ENCODE peak calls at places on chromosomes 6 and 20, in nine cellular contexts. D is OCI-LY7, R is adrenal gland, Y is A549, V is right atrium auricular region, B is Panc1, G is cardiac muscle cell, F is heart right ventricle, H is neuronal stem cell. Z is an unnamed sample.

GRCh38 chr6:31836676-31837611 is 9.4 kb downstream of the HSPA1B start:
- DNase-seq in B (no peak), H (no peak), Y (no peak), D (peak), G (no peak), F (no peak), R (no peak), V (no peak), Z (no peak)

GRCh38 chr6:155861821-155862220 is 406.2 kb upstream of the NOX3 start:
- DNase-seq in F (no peak), G (no peak), Y (no peak), V (no peak), R (no peak), H (no peak), D (no peak), B (no peak), Z (no peak)

GRCh38 chr6:18024876-18025275 is 37.4 kb upstream of the KIF13A start:
- DNase-seq in F (no peak), H (no peak), Y (no peak), B (no peak), G (no peak), V (no peak), D (no peak), R (no peak), Z (no peak)

GRCh38 chr6:52603000-52603795 is 26.3 kb upstream of the TRAM2 start:
- DNase-seq in B (no peak), Y (no peak), H (no peak), D (peak), V (no peak), F (no peak), R (no peak), G (no peak), Z (no peak)

GRCh38 chr6:4309540-4309939 is 174.2 kb upstream of the ECI2 start:
- DNase-seq in Y (no peak), V (no peak), D (no peak), B (no peak), H (no peak), F (no peak), G (no peak), R (no peak), Z (no peak)

GRCh38 chr6:4450237-4450636 is 314.9 kb upstream of the ECI2 start:
- DNase-seq in Y (no peak), R (no peak), V (no peak), H (no peak), G (no peak), D (no peak), B (no peak), F (no peak), Z (no peak)

GRCh38 chr6:166087848-166088247 is 79.8 kb downstream of the TBXT start:
- DNase-seq in R (no peak), H (no peak), G (no peak), Y (no peak), F (no peak), V (no peak), D (no peak), B (no peak), Z (no peak)

GRCh38 chr20:51359401-51359800 is 183.1 kb downstream of the NFATC2 start:
- DNase-seq in G (no peak), Y (no peak), D (no peak), F (no peak), R (no peak), H (no peak), B (no peak), V (no peak), Z (no peak)

GRCh38 chr20:48667889-48668413 is 159.8 kb downstream of the PREX1 start:
- DNase-seq in R (peak), V (no peak), F (no peak), Y (no peak), B (no peak), G (no peak), D (no peak), H (no peak), Z (no peak)

GRCh38 chr6:35011096-35012041 is 122.3 kb downstream of the ANKS1A start:
- DNase-seq in V (no peak), B (no peak), D (no peak), Y (no peak), G (no peak), F (no peak), H (no peak), R (no peak), Z (no peak)

GRCh38 chr20:60224914-60225313 is 266.7 kb downstream of the CDH26 start:
- DNase-seq in F (no peak), B (no peak), G (peak), H (no peak), V (peak), Y (peak), R (no peak), D (peak), Z (no peak)

GRCh38 chr6:166989427-166990034 is 9.7 kb upstream of the CEP43 start:
- DNase-seq in D (peak), H (no peak), Y (no peak), G (peak), V (no peak), F (no peak), R (no peak), B (no peak), Z (no peak)

GRCh38 chr20:41081276-41081814 is 52.7 kb downstream of the TOP1 start:
- DNase-seq in R (no peak), G (no peak), H (no peak), F (no peak), V (no peak), Y (no peak), D (no peak), B (no peak), Z (no peak)

GRCh38 chr6:79079425-79080130 is 1.5 kb upstream of the PHIP start:
- DNase-seq in V (no peak), H (no peak), G (peak), Y (no peak), F (no peak), D (no peak), B (no peak), R (no peak), Z (no peak)

GRCh38 chr6:45423111-45423900 is 45.6 kb upstream of the SUPT3H start:
- DNase-seq in D (no peak), F (peak), R (no peak), B (no peak), V (no peak), H (peak), G (peak), Y (no peak), Z (peak)
- H3K27ac ChIP-seq in D (no peak), F (no peak), R (peak), B (peak), V (no peak), H (no peak), G (no peak), Y (peak), Z (peak)

GRCh38 chr6:14212632-14213031 is 95.1 kb downstream of the CD83 start:
- DNase-seq in Y (no peak), H (no peak), F (no peak), D (no peak), V (no peak), R (no peak), B (no peak), G (no peak), Z (no peak)

GRCh38 chr6:14217728-14218637 is 100.4 kb downstream of the CD83 start:
- DNase-seq in V (no peak), F (no peak), D (no peak), B (no peak), Y (no peak), R (no peak), H (no peak), G (no peak), Z (no peak)

GRCh38 chr6:14221564-14222297 is 104.2 kb downstream of the CD83 start:
- DNase-seq in B (no peak), V (no peak), R (no peak), F (no peak), D (no peak), H (no peak), G (no peak), Y (no peak), Z (no peak)

GRCh38 chr6:14212020-14212419 is 94.4 kb downstream of the CD83 start:
- DNase-seq in B (no peak), G (no peak), V (no peak), Y (no peak), R (peak), D (no peak), F (no peak), H (no peak), Z (no peak)

GRCh38 chr6:14216931-14217684 is 99.5 kb downstream of the CD83 start:
- DNase-seq in B (no peak), G (no peak), R (no peak), Y (no peak), D (no peak), F (no peak), V (no peak), H (no peak), Z (no peak)
- H3K27ac ChIP-seq in B (no peak), G (no peak), R (no peak), Y (no peak), D (no peak), F (no peak), V (no peak), H (no peak), Z (no peak)

GRCh38 chr20:6626805-6627204 is 140.7 kb upstream of the BMP2 start:
- DNase-seq in B (no peak), G (no peak), H (no peak), D (peak), V (no peak), F (no peak), Y (no peak), R (no peak), Z (no peak)

GRCh38 chr20:6632187-6632586 is 135.3 kb upstream of the BMP2 start:
- DNase-seq in H (no peak), V (no peak), G (peak), R (peak), F (peak), B (no peak), D (no peak), Y (no peak), Z (no peak)

GRCh38 chr20:6629564-6629963 is 137.9 kb upstream of the BMP2 start:
- DNase-seq in R (no peak), D (no peak), B (no peak), V (no peak), Y (no peak), H (no peak), F (no peak), G (no peak), Z (no peak)

GRCh38 chr20:6635034-6635736 is 132.3 kb upstream of the BMP2 start:
- DNase-seq in H (no peak), D (no peak), V (no peak), G (no peak), Y (no peak), F (no peak), B (no peak), R (no peak), Z (no peak)

DNA sequence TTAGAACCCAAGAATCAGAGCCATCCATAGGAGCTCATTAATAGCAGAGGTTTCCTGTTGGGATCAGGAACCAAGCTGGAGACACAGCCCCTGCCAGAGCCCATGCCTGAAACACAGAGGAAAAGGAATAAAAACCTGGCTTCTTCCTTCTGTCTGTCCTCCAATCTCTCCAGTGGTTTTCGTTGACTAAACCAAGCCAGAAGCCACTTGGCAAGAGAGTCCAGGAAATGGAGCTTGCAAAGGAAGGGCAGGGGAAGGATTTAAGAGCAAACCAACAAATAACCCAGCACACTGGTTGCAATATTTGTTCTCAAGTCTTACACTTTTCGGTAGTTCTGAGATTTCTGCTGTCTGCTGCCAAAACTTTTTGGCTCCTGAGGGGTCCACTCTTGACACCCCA is 137.0 kb upstream of the BMP2 start:
- DNase-seq in G (no peak), B (no peak), H (no peak), D (no peak), Y (no peak), F (no peak), V (no peak), R (no peak), Z (no peak)
- H3K27ac ChIP-seq in G (no peak), B (no peak), H (no peak), D (no peak), Y (no peak), F (no peak), V (no peak), R (no peak), Z (no peak)

GRCh38 chr20:14295812-14296211 is 41.6 kb downstream of the FLRT3 start:
- DNase-seq in V (no peak), B (no peak), D (no peak), R (no peak), H (no peak), Y (no peak), F (no peak), G (no peak), Z (no peak)
- H3K27ac ChIP-seq in V (no peak), B (no peak), D (no peak), R (no peak), H (no peak), Y (no peak), F (no peak), G (no peak), Z (no peak)

GRCh38 chr20:44970243-44970757 is 4.0 kb downstream of the STK4 start:
- DNase-seq in F (no peak), D (no peak), B (no peak), G (no peak), Y (no peak), V (no peak), R (no peak), H (no peak), Z (no peak)
- H3K27ac ChIP-seq in F (no peak), D (peak), B (no peak), G (no peak), Y (no peak), V (no peak), R (no peak), H (no peak), Z (no peak)

GRCh38 chr6:142322066-142322465 is 20.3 kb downstream of the ADGRG6 start:
- DNase-seq in H (no peak), Y (no peak), B (no peak), D (no peak), R (no peak), V (no peak), F (no peak), G (no peak), Z (no peak)

GRCh38 chr6:142316791-142317368 is 15.1 kb downstream of the ADGRG6 start:
- DNase-seq in B (no peak), F (no peak), H (no peak), V (no peak), G (no peak), D (no peak), Y (no peak), R (no peak), Z (no peak)

GRCh38 chr6:142321451-142321850 is 19.6 kb downstream of the ADGRG6 start:
- DNase-seq in G (no peak), B (no peak), F (no peak), V (no peak), Y (no peak), H (no peak), R (no peak), D (no peak), Z (no peak)

GRCh38 chr6:142322504-142323198 is 20.8 kb downstream of the ADGRG6 start:
- DNase-seq in H (no peak), F (no peak), V (no peak), B (no peak), G (no peak), D (no peak), Y (no peak), R (no peak), Z (no peak)

DNA sequence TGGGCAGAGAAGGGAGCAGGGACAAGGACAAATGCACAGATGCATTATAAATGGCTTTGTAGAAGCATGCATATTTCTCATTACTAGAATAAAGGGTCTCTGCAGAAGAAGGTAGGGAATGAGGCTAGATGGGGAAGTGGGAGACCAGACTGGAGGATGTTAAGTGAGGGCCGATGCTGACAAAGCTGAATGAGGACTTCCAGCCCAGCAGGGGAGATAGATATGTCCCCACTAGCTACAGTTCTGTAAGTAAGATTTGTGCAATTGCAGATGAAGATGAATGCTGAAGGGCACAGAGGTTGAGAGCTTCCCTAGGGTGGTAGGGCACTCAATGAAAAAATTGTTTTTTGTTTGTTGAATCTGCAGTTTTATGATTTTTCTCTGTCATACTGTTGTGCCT is 16.9 kb downstream of the ADGRG6 start:
- DNase-seq in F (no peak), H (no peak), Y (no peak), G (no peak), B (no peak), R (no peak), V (no peak), D (no peak), Z (no peak)
- H3K27ac ChIP-seq in F (no peak), H (no peak), Y (peak), G (no peak), B (peak), R (no peak), V (no peak), D (no peak), Z (no peak)

GRCh38 chr6:1574895-1575212 is 34.9 kb upstream of the FOXC1 start:
- DNase-seq in Y (no peak), D (no peak), B (no peak), G (no peak), R (no peak), V (no peak), H (no peak), F (no peak), Z (no peak)
- H3K27ac ChIP-seq in Y (no peak), D (no peak), B (no peak), G (no peak), R (no peak), V (no peak), H (no peak), F (no peak), Z (peak)